ENCODE peak calls at places on chromosomes 3 and 15, in ten cellular contexts. X is D721Med, R is lower lobe of right lung, D is astrocyte of the spinal cord, W is AG04450, P is activated B cell treated with CpG ODN at 0.5 μM for 24 hours, E is body of pancreas, Z is osteocyte, F is A549, C is HL-60. T is an unnamed sample.

GRCh38 chr3:72515915-72516314 is 332.3 kb downstream of the SHQ1 start:
- DNase-seq in X (no peak), R (no peak), D (no peak), W (no peak), P (no peak), E (no peak), Z (no peak), F (no peak), C (no peak), T (no peak)

GRCh38 chr3:2714856-2715255 is 395.3 kb downstream of the IL5RA start:
- DNase-seq in X (no peak), R (no peak), D (no peak), W (no peak), P (no peak), E (no peak), Z (no peak), F (no peak), C (peak; percentile 17), T (no peak)

GRCh38 chr3:194166682-194167479 is 30.9 kb downstream of the HES1 start:
- DNase-seq in X (no peak), R (no peak), D (no peak), W (no peak), P (no peak), E (no peak), Z (no peak), F (no peak), C (no peak), T (no peak)

GRCh38 chr15:70526221-70526973 is 237.0 kb downstream of the UACA start:
- DNase-seq in X (no peak), R (no peak), D (peak; percentile 72), W (no peak), P (peak; percentile 63), E (no peak), Z (peak; percentile 83), F (peak; percentile 69), C (no peak), T (no peak)

GRCh38 chr15:68387288-68388143 is 44.4 kb downstream of the ITGA11 start:
- DNase-seq in X (no peak), R (no peak), D (no peak), W (peak; percentile 24), P (peak; percentile 0), E (no peak), Z (peak; percentile 59), F (no peak), C (no peak), T (no peak)

GRCh38 chr15:52785672-52786406 is 4.3 kb downstream of the ONECUT1 start:
- DNase-seq in X (no peak), R (no peak), D (no peak), W (no peak), P (no peak), E (peak; percentile 67), Z (no peak), F (no peak), C (no peak), T (peak; percentile 39)

GRCh38 chr15:65085990-65086679 is 9.6 kb downstream of the KBTBD13 start:
- DNase-seq in X (no peak), R (peak; percentile 41), D (no peak), W (no peak), P (no peak), E (no peak), Z (no peak), F (peak; percentile 64), C (no peak), T (no peak)

GRCh38 chr3:64686446-64686908 is 1.3 kb downstream of the ADAMTS9 start:
- DNase-seq in X (no peak), R (peak; percentile 76), D (no peak), W (no peak), P (no peak), E (peak; percentile 22), Z (no peak), F (peak; percentile 35), C (no peak), T (peak; percentile 68)

GRCh38 chr3:107239703-107240102 is 137.5 kb upstream of the CCDC54 start:
- DNase-seq in X (no peak), R (no peak), D (no peak), W (no peak), P (no peak), E (no peak), Z (no peak), F (no peak), C (no peak), T (no peak)

GRCh38 chr15:64426845-64427465 is 33.4 kb upstream of the ZNF609 start:
- DNase-seq in X (no peak), R (no peak), D (peak; percentile 64), W (peak; percentile 13), P (no peak), E (no peak), Z (no peak), F (peak; percentile 26), C (no peak), T (no peak)

GRCh38 chr15:81411969-81412633 is 38.1 kb upstream of the TMC3 start:
- DNase-seq in X (no peak), R (no peak), D (no peak), W (no peak), P (no peak), E (no peak), Z (no peak), F (no peak), C (no peak), T (no peak)

GRCh38 chr15:61049003-61049402 is 180.1 kb downstream of the RORA start:
- DNase-seq in X (no peak), R (no peak), D (no peak), W (no peak), P (no peak), E (no peak), Z (no peak), F (no peak), C (no peak), T (no peak)

GRCh38 chr15:36465304-36465703 is 114.1 kb upstream of the CDIN1 start:
- DNase-seq in X (no peak), R (no peak), D (no peak), W (no peak), P (no peak), E (no peak), Z (no peak), F (no peak), C (no peak), T (no peak)

GRCh38 chr3:51967384-51968174 is at the start of gene PCBP4:
- DNase-seq in X (no peak), R (peak; percentile 74), D (peak; percentile 22), W (no peak), P (peak; percentile 42), E (peak; percentile 79), Z (no peak), F (no peak), C (no peak), T (peak; percentile 60)

GRCh38 chr3:129958715-129959114 is 15.8 kb upstream of the TRH start:
- DNase-seq in X (no peak), R (no peak), D (no peak), W (no peak), P (no peak), E (no peak), Z (no peak), F (no peak), C (no peak), T (no peak)

GRCh38 chr3:152301745-152302181 is 33.0 kb downstream of the MBNL1 start:
- DNase-seq in X (no peak), R (no peak), D (no peak), W (no peak), P (no peak), E (no peak), Z (no peak), F (no peak), C (peak; percentile 59), T (no peak)

GRCh38 chr3:1190576-1190975 is 97.8 kb downstream of the CNTN6 start:
- DNase-seq in X (no peak), R (no peak), D (peak; percentile 49), W (no peak), P (no peak), E (no peak), Z (no peak), F (no peak), C (no peak), T (no peak)

GRCh38 chr15:88571153-88572029 is 24.9 kb upstream of the DET1 start:
- DNase-seq in X (no peak), R (no peak), D (no peak), W (no peak), P (no peak), E (no peak), Z (no peak), F (no peak), C (no peak), T (no peak)
- TF ChIP-seq CTCF in X (no peak), R (no peak), D (no peak), W (no peak), P (no peak), E (no peak), Z (no peak), F (no peak), C (no peak), T (no peak)

DNA sequence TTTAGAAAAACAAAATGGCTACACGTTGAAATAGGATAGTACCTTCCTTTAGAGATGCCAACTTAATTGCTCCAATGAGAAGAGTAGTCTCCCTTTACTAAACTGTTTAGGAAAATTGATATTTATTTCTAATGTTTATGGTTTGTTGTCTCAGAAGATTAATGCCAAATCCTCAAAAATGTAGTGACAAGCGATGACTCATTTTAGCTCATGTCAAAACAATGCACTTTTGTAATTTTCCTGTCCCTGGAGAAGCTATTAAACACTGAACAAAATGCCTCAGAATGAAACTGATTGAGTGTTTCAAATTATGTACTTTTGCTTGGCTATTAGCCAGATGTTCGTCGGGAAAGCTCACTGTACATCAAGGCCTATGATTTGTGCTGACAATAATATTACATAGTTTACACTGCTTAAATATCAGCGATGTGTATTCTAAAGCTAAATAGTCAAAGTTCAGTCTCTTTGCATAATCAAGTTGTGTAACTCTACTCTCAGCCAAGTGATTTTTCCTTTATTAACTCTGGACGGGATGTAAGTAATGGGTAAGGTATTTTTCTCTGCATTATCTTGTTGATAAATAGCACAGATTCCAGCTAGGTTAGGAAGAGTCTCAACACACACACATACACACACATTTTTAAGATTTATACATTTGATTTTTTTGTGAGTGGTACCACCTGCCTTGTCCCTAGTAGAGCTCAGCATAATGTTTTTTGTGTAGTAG is 83.7 kb downstream of the CMSS1 start:
- DNase-seq in X (no peak), R (no peak), D (peak; percentile 63), W (peak; percentile 55), P (no peak), E (no peak), Z (no peak), F (peak; percentile 58), C (no peak), T (no peak)
- TF ChIP-seq CTCF in X (no peak), R (no peak), D (no peak), W (no peak), P (no peak), E (no peak), Z (no peak), F (no peak), C (no peak), T (no peak)

GRCh38 chr15:73464602-73465001 is 21.6 kb downstream of the REC114 start:
- DNase-seq in X (no peak), R (no peak), D (no peak), W (no peak), P (no peak), E (no peak), Z (no peak), F (no peak), C (no peak), T (no peak)
- TF ChIP-seq CTCF in X (no peak), R (no peak), D (peak; percentile 16), W (peak; percentile 27), P (no peak), E (no peak), Z (no peak), F (no peak), C (no peak), T (no peak)

DNA sequence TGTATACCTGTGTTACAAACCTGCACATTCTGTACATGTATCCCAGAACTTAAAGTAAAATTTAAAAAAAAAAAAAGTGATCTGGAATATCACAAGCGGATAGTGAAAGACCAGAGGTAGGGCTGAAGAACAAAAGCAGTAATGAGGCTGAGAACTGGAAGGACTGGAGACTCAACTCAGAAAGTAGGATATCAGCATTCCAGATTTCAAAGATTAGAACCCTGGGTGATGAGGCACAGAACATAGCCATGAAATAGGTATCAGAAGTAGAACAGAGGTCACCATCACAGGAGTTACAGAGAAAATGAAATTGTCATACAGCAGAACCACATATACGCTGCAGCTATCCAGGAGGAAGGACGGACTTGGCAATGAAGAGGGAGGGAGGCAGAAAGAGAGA is 56.1 kb downstream of the ACAP2 start:
- DNase-seq in X (no peak), R (no peak), D (no peak), W (no peak), P (no peak), E (no peak), Z (no peak), F (no peak), C (no peak), T (no peak)
- TF ChIP-seq CTCF in X (no peak), R (no peak), D (no peak), W (no peak), P (no peak), E (no peak), Z (no peak), F (no peak), C (no peak), T (no peak)